ENCODE peak calls at places on chromosomes 16 and 17, in ten cellular contexts. One of them, this sample, is unnamed.

GRCh38 chr17:7589891-7590611 is at the start of gene SOX15:
- DNase-seq in IMR-90: peak; percentile 57
- DNase-seq in cardiac muscle cell: no peak
- DNase-seq in activated B cell treated with CpG ODN at 0.5 μM for 24 hours: no peak
- DNase-seq in hepatocyte: peak; percentile 19
- DNase-seq in HFF-Myc: no peak
- DNase-seq in thoracic aorta: no peak
- DNase-seq in glutamatergic neuron: no peak
- DNase-seq in astrocyte of the cerebellum: no peak
- DNase-seq in PC-3: peak; percentile 70
- DNase-seq in this sample: no peak

GRCh38 chr17:27241346-27241946 is 52.5 kb upstream of the WSB1 start:
- DNase-seq in IMR-90: peak; percentile 10
- DNase-seq in cardiac muscle cell: no peak
- DNase-seq in activated B cell treated with CpG ODN at 0.5 μM for 24 hours: no peak
- DNase-seq in hepatocyte: peak; percentile 71
- DNase-seq in HFF-Myc: no peak
- DNase-seq in thoracic aorta: no peak
- DNase-seq in glutamatergic neuron: no peak
- DNase-seq in astrocyte of the cerebellum: peak; percentile 88
- DNase-seq in PC-3: peak; percentile 95
- DNase-seq in this sample: no peak

GRCh38 chr16:30698139-30698815 is 694 bp upstream of the SRCAP start:
- DNase-seq in IMR-90: peak; percentile 87
- DNase-seq in cardiac muscle cell: peak; percentile 94
- DNase-seq in activated B cell treated with CpG ODN at 0.5 μM for 24 hours: peak; percentile 96
- DNase-seq in hepatocyte: peak; percentile 99
- DNase-seq in HFF-Myc: peak; percentile 88
- DNase-seq in thoracic aorta: peak; percentile 91
- DNase-seq in glutamatergic neuron: peak; percentile 99
- DNase-seq in astrocyte of the cerebellum: peak; percentile 94
- DNase-seq in PC-3: peak; percentile 94
- DNase-seq in this sample: peak; percentile 77

GRCh38 chr16:27444470-27444869 is 42.5 kb downstream of the IL21R start:
- DNase-seq in IMR-90: no peak
- DNase-seq in cardiac muscle cell: no peak
- DNase-seq in activated B cell treated with CpG ODN at 0.5 μM for 24 hours: peak; percentile 13
- DNase-seq in hepatocyte: no peak
- DNase-seq in HFF-Myc: no peak
- DNase-seq in thoracic aorta: no peak
- DNase-seq in glutamatergic neuron: peak; percentile 4
- DNase-seq in astrocyte of the cerebellum: no peak
- DNase-seq in PC-3: no peak
- DNase-seq in this sample: no peak

GRCh38 chr16:974606-975312 is 4.0 kb upstream of the LMF1 start:
- DNase-seq in IMR-90: no peak
- DNase-seq in cardiac muscle cell: peak; percentile 75
- DNase-seq in activated B cell treated with CpG ODN at 0.5 μM for 24 hours: no peak
- DNase-seq in hepatocyte: no peak
- DNase-seq in HFF-Myc: no peak
- DNase-seq in thoracic aorta: no peak
- DNase-seq in glutamatergic neuron: no peak
- DNase-seq in astrocyte of the cerebellum: no peak
- DNase-seq in PC-3: no peak
- DNase-seq in this sample: no peak

GRCh38 chr16:29806641-29807425 is 504 bp downstream of the MAZ start:
- DNase-seq in IMR-90: no peak
- DNase-seq in cardiac muscle cell: peak; percentile 62
- DNase-seq in activated B cell treated with CpG ODN at 0.5 μM for 24 hours: peak; percentile 55
- DNase-seq in hepatocyte: peak; percentile 71
- DNase-seq in HFF-Myc: no peak
- DNase-seq in thoracic aorta: no peak
- DNase-seq in glutamatergic neuron: peak; percentile 68
- DNase-seq in astrocyte of the cerebellum: no peak
- DNase-seq in PC-3: peak; percentile 50
- DNase-seq in this sample: no peak

GRCh38 chr16:58661199-58661830 is 23.3 kb downstream of the SLC38A7 start:
- DNase-seq in IMR-90: peak; percentile 91
- DNase-seq in cardiac muscle cell: peak; percentile 76
- DNase-seq in activated B cell treated with CpG ODN at 0.5 μM for 24 hours: no peak
- DNase-seq in hepatocyte: peak; percentile 89
- DNase-seq in HFF-Myc: peak; percentile 70
- DNase-seq in thoracic aorta: peak; percentile 14
- DNase-seq in glutamatergic neuron: peak; percentile 30
- DNase-seq in astrocyte of the cerebellum: peak; percentile 76
- DNase-seq in PC-3: peak; percentile 85
- DNase-seq in this sample: peak; percentile 56

GRCh38 chr16:3188925-3189825 is 1.2 kb downstream of the OR1F1 start:
- DNase-seq in IMR-90: peak; percentile 59
- DNase-seq in cardiac muscle cell: peak; percentile 61
- DNase-seq in activated B cell treated with CpG ODN at 0.5 μM for 24 hours: no peak
- DNase-seq in hepatocyte: no peak
- DNase-seq in HFF-Myc: no peak
- DNase-seq in thoracic aorta: no peak
- DNase-seq in glutamatergic neuron: peak; percentile 65
- DNase-seq in astrocyte of the cerebellum: no peak
- DNase-seq in PC-3: peak; percentile 27
- DNase-seq in this sample: no peak

GRCh38 chr17:58232707-58233156 is 5.7 kb upstream of the LPO start:
- DNase-seq in IMR-90: peak; percentile 97
- DNase-seq in cardiac muscle cell: no peak
- DNase-seq in activated B cell treated with CpG ODN at 0.5 μM for 24 hours: peak; percentile 29
- DNase-seq in hepatocyte: no peak
- DNase-seq in HFF-Myc: peak; percentile 20
- DNase-seq in thoracic aorta: no peak
- DNase-seq in glutamatergic neuron: no peak
- DNase-seq in astrocyte of the cerebellum: no peak
- DNase-seq in PC-3: peak; percentile 41
- DNase-seq in this sample: peak; percentile 71

GRCh38 chr16:54620197-54620596 is 310.5 kb upstream of the IRX5 start:
- DNase-seq in IMR-90: no peak
- DNase-seq in cardiac muscle cell: no peak
- DNase-seq in activated B cell treated with CpG ODN at 0.5 μM for 24 hours: no peak
- DNase-seq in hepatocyte: no peak
- DNase-seq in HFF-Myc: no peak
- DNase-seq in thoracic aorta: no peak
- DNase-seq in glutamatergic neuron: no peak
- DNase-seq in astrocyte of the cerebellum: no peak
- DNase-seq in PC-3: no peak
- DNase-seq in this sample: no peak

GRCh38 chr17:2077040-2077439 is 22.1 kb downstream of the HIC1 start:
- DNase-seq in IMR-90: no peak
- DNase-seq in cardiac muscle cell: no peak
- DNase-seq in activated B cell treated with CpG ODN at 0.5 μM for 24 hours: no peak
- DNase-seq in hepatocyte: no peak
- DNase-seq in HFF-Myc: no peak
- DNase-seq in thoracic aorta: no peak
- DNase-seq in glutamatergic neuron: no peak
- DNase-seq in astrocyte of the cerebellum: no peak
- DNase-seq in PC-3: no peak
- DNase-seq in this sample: no peak

DNA sequence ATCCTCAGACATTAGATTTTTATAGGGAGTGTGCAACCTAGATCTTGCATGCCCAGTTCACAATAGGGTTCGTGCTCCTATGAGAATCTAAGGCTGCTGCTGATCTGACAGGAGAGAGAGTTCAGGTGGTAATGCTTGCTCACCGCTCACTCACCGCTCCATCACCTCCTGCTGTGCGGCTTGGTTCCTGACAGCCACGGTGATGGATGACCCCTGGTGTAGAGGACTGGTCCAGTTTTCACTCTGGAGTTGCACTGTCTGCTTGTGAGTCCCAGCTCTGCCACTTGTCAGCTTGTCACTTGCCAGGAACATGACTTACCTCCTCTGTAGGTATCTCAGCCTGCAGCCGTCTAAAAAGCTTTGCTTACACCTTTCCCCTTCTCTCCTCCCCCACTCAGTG is 214.6 kb downstream of the SNX29 start:
- DNase-seq in IMR-90: no peak
- DNase-seq in cardiac muscle cell: no peak
- DNase-seq in activated B cell treated with CpG ODN at 0.5 μM for 24 hours: no peak
- DNase-seq in hepatocyte: no peak
- DNase-seq in HFF-Myc: no peak
- DNase-seq in thoracic aorta: no peak
- DNase-seq in glutamatergic neuron: no peak
- DNase-seq in astrocyte of the cerebellum: no peak
- DNase-seq in PC-3: no peak
- DNase-seq in this sample: no peak
- TF ChIP-seq CTCF in IMR-90: no peak
- TF ChIP-seq CTCF in cardiac muscle cell: no peak
- TF ChIP-seq CTCF in activated B cell treated with CpG ODN at 0.5 μM for 24 hours: no peak
- TF ChIP-seq CTCF in hepatocyte: no peak
- TF ChIP-seq CTCF in HFF-Myc: no peak
- TF ChIP-seq CTCF in thoracic aorta: no peak
- TF ChIP-seq CTCF in glutamatergic neuron: no peak
- TF ChIP-seq CTCF in astrocyte of the cerebellum: no peak
- TF ChIP-seq CTCF in PC-3: no peak
- TF ChIP-seq CTCF in this sample: no peak

GRCh38 chr16:15055141-15056053 is 477 bp downstream of the NTAN1 start:
- DNase-seq in IMR-90: peak; percentile 23
- DNase-seq in cardiac muscle cell: no peak
- DNase-seq in activated B cell treated with CpG ODN at 0.5 μM for 24 hours: no peak
- DNase-seq in hepatocyte: peak; percentile 18
- DNase-seq in HFF-Myc: no peak
- DNase-seq in thoracic aorta: no peak
- DNase-seq in glutamatergic neuron: no peak
- DNase-seq in astrocyte of the cerebellum: no peak
- DNase-seq in PC-3: peak; percentile 9
- DNase-seq in this sample: no peak
- TF ChIP-seq CTCF in IMR-90: peak; percentile 7
- TF ChIP-seq CTCF in cardiac muscle cell: no peak
- TF ChIP-seq CTCF in activated B cell treated with CpG ODN at 0.5 μM for 24 hours: no peak
- TF ChIP-seq CTCF in hepatocyte: peak; percentile 24
- TF ChIP-seq CTCF in HFF-Myc: no peak
- TF ChIP-seq CTCF in thoracic aorta: no peak
- TF ChIP-seq CTCF in glutamatergic neuron: peak; percentile 29
- TF ChIP-seq CTCF in astrocyte of the cerebellum: peak; percentile 6
- TF ChIP-seq CTCF in PC-3: no peak
- TF ChIP-seq CTCF in this sample: peak; percentile 5

DNA sequence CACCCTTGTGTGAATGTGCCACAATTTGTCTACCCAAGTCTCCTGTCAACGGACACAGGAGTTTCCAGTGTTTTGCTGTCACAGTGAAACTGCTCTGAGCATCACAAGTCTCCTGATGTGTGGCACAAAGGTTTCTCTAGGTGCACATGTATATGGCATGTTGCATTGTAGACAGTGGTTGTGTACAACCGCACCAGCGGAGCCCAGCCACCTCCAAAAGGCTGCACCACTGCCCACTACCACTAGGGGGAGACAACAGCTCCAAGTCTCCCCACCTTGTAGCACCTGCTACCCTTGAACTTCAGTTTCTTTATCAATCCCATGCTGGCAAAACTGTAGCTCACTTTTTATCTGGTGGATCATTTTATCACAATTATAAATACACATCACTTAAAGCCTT is 95.5 kb upstream of the ZNF469 start:
- DNase-seq in IMR-90: no peak
- DNase-seq in cardiac muscle cell: no peak
- DNase-seq in activated B cell treated with CpG ODN at 0.5 μM for 24 hours: no peak
- DNase-seq in hepatocyte: no peak
- DNase-seq in HFF-Myc: no peak
- DNase-seq in thoracic aorta: no peak
- DNase-seq in glutamatergic neuron: peak; percentile 43
- DNase-seq in astrocyte of the cerebellum: no peak
- DNase-seq in PC-3: peak; percentile 28
- DNase-seq in this sample: no peak
- TF ChIP-seq CTCF in IMR-90: peak; percentile 34
- TF ChIP-seq CTCF in cardiac muscle cell: peak; percentile 48
- TF ChIP-seq CTCF in activated B cell treated with CpG ODN at 0.5 μM for 24 hours: no peak
- TF ChIP-seq CTCF in hepatocyte: peak; percentile 23
- TF ChIP-seq CTCF in HFF-Myc: peak; percentile 75
- TF ChIP-seq CTCF in thoracic aorta: no peak
- TF ChIP-seq CTCF in glutamatergic neuron: peak; percentile 75
- TF ChIP-seq CTCF in astrocyte of the cerebellum: peak; percentile 55
- TF ChIP-seq CTCF in PC-3: peak; percentile 62
- TF ChIP-seq CTCF in this sample: peak; percentile 23

DNA sequence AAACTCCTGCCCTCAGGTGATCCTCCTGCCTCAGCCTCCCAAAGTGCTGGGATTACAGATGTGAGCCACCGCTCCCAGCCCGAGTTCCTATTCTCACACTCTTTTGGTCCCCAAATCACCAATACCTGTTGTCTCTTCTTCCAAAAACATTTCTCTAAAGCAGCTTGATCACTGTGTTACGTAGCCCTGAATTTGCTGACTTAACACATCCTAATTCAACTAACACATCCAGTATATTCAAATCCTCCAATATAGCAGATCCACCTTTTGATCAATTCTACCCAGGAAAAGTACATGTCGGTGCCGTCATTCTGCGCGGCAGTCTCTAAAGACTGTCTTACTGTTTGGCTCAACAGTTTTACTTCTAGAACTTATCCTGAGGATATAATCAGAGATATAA is 191.3 kb downstream of the ZNF18 start:
- DNase-seq in IMR-90: no peak
- DNase-seq in cardiac muscle cell: no peak
- DNase-seq in activated B cell treated with CpG ODN at 0.5 μM for 24 hours: no peak
- DNase-seq in hepatocyte: no peak
- DNase-seq in HFF-Myc: no peak
- DNase-seq in thoracic aorta: no peak
- DNase-seq in glutamatergic neuron: no peak
- DNase-seq in astrocyte of the cerebellum: no peak
- DNase-seq in PC-3: no peak
- DNase-seq in this sample: no peak
- TF ChIP-seq CTCF in IMR-90: no peak
- TF ChIP-seq CTCF in cardiac muscle cell: no peak
- TF ChIP-seq CTCF in activated B cell treated with CpG ODN at 0.5 μM for 24 hours: no peak
- TF ChIP-seq CTCF in hepatocyte: no peak
- TF ChIP-seq CTCF in HFF-Myc: no peak
- TF ChIP-seq CTCF in thoracic aorta: no peak
- TF ChIP-seq CTCF in glutamatergic neuron: no peak
- TF ChIP-seq CTCF in astrocyte of the cerebellum: no peak
- TF ChIP-seq CTCF in PC-3: no peak
- TF ChIP-seq CTCF in this sample: no peak